ENCODE peak calls at places on chromosomes 1 and 21, in five cellular contexts. W is RWPE2, H is A673, L is A549, E is Panc1. M is an unnamed sample.

GRCh38 chr1:73343947-73344346 is 854.0 kb downstream of the LRRIQ3 start:
- DNase-seq in H (no peak), E (no peak), L (no peak), W (no peak), M (no peak)

GRCh38 chr1:53349369-53349705 is 21.5 kb upstream of the LRP8 start:
- DNase-seq in H (no peak), L (no peak), E (no peak), W (peak), M (no peak)

GRCh38 chr1:44636711-44637589 is 37.3 kb downstream of the TMEM53 start:
- DNase-seq in H (no peak), L (no peak), W (no peak), E (no peak), M (no peak)

GRCh38 chr21:45590726-45591618 is 48.7 kb upstream of the SLC19A1 start:
- DNase-seq in H (peak), L (no peak), E (no peak), W (no peak), M (no peak)

GRCh38 chr1:109799445-109799844 is 35.7 kb upstream of the EPS8L3 start:
- DNase-seq in E (no peak), W (no peak), H (no peak), L (no peak), M (no peak)

GRCh38 chr1:147577033-147577773 is 35.9 kb downstream of the BCL9 start:
- DNase-seq in E (no peak), L (no peak), W (no peak), H (no peak), M (no peak)

GRCh38 chr1:245301162-245301580 is 146.4 kb downstream of the KIF26B start:
- DNase-seq in E (no peak), H (no peak), L (no peak), W (no peak), M (peak)

GRCh38 chr1:66929999-66930822 is 5.4 kb downstream of the MIER1 start:
- DNase-seq in W (peak), L (peak), H (peak), E (peak), M (peak)

GRCh38 chr1:179278920-179279319 is 14.7 kb upstream of the SOAT1 start:
- DNase-seq in H (no peak), L (no peak), W (no peak), E (no peak), M (no peak)

GRCh38 chr1:70324683-70325082 is 29.8 kb downstream of the ANKRD13C start:
- DNase-seq in H (no peak), E (no peak), W (no peak), L (peak), M (no peak)
- TF ChIP-seq CTCF in H (no peak), E (no peak), W (peak), L (no peak), M (no peak)

DNA sequence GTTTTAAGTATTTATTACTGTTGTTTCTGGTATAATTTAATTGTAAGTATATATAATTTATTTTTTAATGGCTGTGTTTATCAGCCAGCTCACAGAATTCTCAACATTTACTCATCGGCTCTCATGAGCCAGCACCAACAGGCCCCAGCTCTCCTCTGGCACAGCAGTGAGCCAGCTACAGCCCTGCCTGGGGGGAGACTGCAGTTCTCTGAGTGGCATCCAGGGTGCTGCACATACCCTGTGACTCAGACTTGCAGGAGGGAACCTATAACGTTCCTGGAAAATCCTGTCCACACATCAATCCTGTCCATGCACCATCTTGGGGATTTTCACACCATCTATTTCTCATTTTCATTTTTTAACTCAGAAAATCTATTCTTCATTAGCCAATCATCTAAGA is 36.5 kb downstream of the FHAD1 start:
- DNase-seq in E (no peak), H (no peak), W (peak), L (peak), M (no peak)
- TF ChIP-seq CTCF in E (no peak), H (no peak), W (peak), L (no peak), M (no peak)

GRCh38 chr21:38376693-38377092 is 119.9 kb downstream of the KCNJ15 start:
- DNase-seq in L (no peak), E (no peak), W (no peak), H (no peak), M (no peak)

GRCh38 chr21:38376235-38376634 is 119.4 kb downstream of the KCNJ15 start:
- DNase-seq in L (no peak), E (no peak), H (no peak), W (no peak), M (no peak)

GRCh38 chr21:38379171-38379570 is 119.1 kb downstream of the ERG start:
- DNase-seq in E (no peak), H (no peak), W (no peak), L (no peak), M (no peak)

GRCh38 chr21:38380391-38381137 is 117.7 kb downstream of the ERG start:
- DNase-seq in H (peak), W (no peak), E (no peak), L (peak), M (no peak)

DNA sequence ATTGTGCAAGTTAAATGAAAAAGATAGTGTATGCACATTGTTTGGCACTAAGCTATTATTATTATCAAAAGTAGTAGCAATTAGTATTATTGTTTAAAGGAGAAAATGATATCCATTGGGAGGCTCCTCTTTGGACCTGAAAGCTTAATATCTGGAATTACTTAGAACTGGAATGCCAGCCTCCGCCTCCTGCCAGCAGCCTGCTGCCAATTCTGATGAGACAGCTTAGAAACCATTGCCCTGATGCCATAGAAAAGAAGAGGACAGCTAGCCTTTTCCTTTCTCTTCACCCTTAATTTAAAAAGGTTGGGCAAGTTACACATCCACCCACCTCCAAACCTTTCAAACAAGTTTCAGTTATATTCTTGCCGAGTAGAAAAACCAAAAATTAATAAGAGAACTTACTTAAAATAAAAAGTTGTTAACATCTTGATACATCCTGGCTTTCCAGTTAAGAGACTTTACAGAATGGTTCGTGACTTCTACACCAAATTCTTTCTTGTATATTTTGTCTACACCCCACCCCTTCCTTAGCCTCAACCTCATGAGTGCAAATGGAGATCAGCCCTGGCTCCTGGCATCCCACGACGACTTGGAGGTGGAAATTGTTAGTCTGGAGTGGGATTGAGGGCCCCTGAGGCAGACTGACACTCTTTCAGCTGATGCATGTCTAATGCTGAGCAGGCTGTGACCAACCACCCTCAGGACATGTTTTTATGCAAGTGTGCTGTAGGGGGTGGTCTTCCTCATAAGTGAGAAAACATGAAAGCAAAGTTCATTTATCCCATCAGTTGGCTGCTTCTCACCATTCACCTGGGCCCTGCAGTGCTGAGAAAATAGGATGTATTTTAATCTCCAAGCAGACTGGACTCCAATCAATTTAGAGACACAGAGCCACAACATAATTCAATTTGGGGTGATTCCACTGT is 120.6 kb downstream of the KCNJ15 start:
- DNase-seq in L (no peak), E (no peak), H (no peak), W (no peak), M (no peak)
- TF ChIP-seq CTCF in L (no peak), E (no peak), H (no peak), W (no peak), M (no peak)

GRCh38 chr1:24874611-24875225 is 55.4 kb downstream of the RUNX3 start:
- DNase-seq in W (peak), L (no peak), H (no peak), E (no peak), M (peak)
- TF ChIP-seq CTCF in W (no peak), L (no peak), H (no peak), E (no peak), M (no peak)